ENCODE peak calls at places on chromosomes 16 and 17, in seven cellular contexts. W, T, P, K, C, Z and M are unnamed samples.

GRCh38 chr16:35314298-35314697 is 1854.9 kb downstream of the TP53TG3F start:
- DNase-seq in W (no peak), T (no peak), P (no peak), K (no peak), C (no peak), Z (no peak), M (no peak)

GRCh38 chr16:27113341-27113841 is 46.7 kb downstream of the C16orf82 start:
- DNase-seq in W (no peak), T (no peak), P (no peak), K (no peak), C (peak; percentile 15), Z (no peak), M (no peak)

GRCh38 chr17:8788998-8789397 is 10.2 kb downstream of the MFSD6L start:
- DNase-seq in W (no peak), T (no peak), P (no peak), K (no peak), C (no peak), Z (no peak), M (no peak)

GRCh38 chr17:46964315-46965265 is 14.5 kb downstream of the RPRML start:
- DNase-seq in W (peak; percentile 54), T (no peak), P (no peak), K (no peak), C (no peak), Z (no peak), M (no peak)

GRCh38 chr17:77036841-77037381 is 103.9 kb upstream of the SEC14L1 start:
- DNase-seq in W (peak; percentile 26), T (no peak), P (no peak), K (no peak), C (peak; percentile 6), Z (no peak), M (no peak)

GRCh38 chr17:73271078-73271477 is 9.4 kb upstream of the CPSF4L start:
- DNase-seq in W (no peak), T (no peak), P (no peak), K (no peak), C (no peak), Z (no peak), M (no peak)

GRCh38 chr16:87692756-87693155 is 73.0 kb downstream of the KLHDC4 start:
- DNase-seq in W (no peak), T (no peak), P (no peak), K (no peak), C (no peak), Z (no peak), M (no peak)

GRCh38 chr17:81509048-81509686 is 3.4 kb downstream of the ACTG1 start:
- DNase-seq in W (peak; percentile 59), T (no peak), P (no peak), K (no peak), C (no peak), Z (no peak), M (no peak)

GRCh38 chr17:62891659-62892058 is 74.4 kb upstream of the TANC2 start:
- DNase-seq in W (no peak), T (no peak), P (no peak), K (no peak), C (no peak), Z (no peak), M (no peak)

GRCh38 chr16:49652441-49653175 is 203.3 kb downstream of the ZNF423 start:
- DNase-seq in W (peak; percentile 84), T (no peak), P (no peak), K (peak; percentile 77), C (peak; percentile 11), Z (peak; percentile 77), M (no peak)

GRCh38 chr17:38560503-38561318 is 45.0 kb downstream of the SRCIN1 start:
- DNase-seq in W (peak; percentile 47), T (no peak), P (no peak), K (no peak), C (no peak), Z (no peak), M (no peak)

GRCh38 chr17:74325743-74326379 is at the start of gene KIF19:
- DNase-seq in W (peak; percentile 22), T (peak; percentile 44), P (no peak), K (no peak), C (peak; percentile 70), Z (no peak), M (peak; percentile 33)

GRCh38 chr16:85220125-85220839 is 108.0 kb upstream of the CIBAR2 start:
- DNase-seq in W (peak; percentile 84), T (no peak), P (peak; percentile 65), K (peak; percentile 79), C (peak; percentile 93), Z (peak; percentile 84), M (peak; percentile 57)

GRCh38 chr17:75816693-75817092 is 27.5 kb downstream of the UNC13D start:
- DNase-seq in W (no peak), T (no peak), P (no peak), K (no peak), C (no peak), Z (no peak), M (no peak)

GRCh38 chr16:83926726-83927397 is 26.2 kb upstream of the OSGIN1 start:
- DNase-seq in W (peak; percentile 66), T (peak; percentile 60), P (peak; percentile 67), K (peak; percentile 55), C (peak; percentile 85), Z (peak; percentile 81), M (peak; percentile 97)

GRCh38 chr16:52569296-52569695 is 22.4 kb upstream of the TOX3 start:
- DNase-seq in W (no peak), T (no peak), P (no peak), K (no peak), C (no peak), Z (no peak), M (no peak)

GRCh38 chr17:36117505-36118382 is 14.1 kb downstream of the CCL4 start:
- DNase-seq in W (no peak), T (no peak), P (no peak), K (no peak), C (no peak), Z (no peak), M (no peak)

GRCh38 chr17:10352866-10353265 is 19.9 kb downstream of the MYH13 start:
- DNase-seq in W (no peak), T (no peak), P (no peak), K (no peak), C (no peak), Z (no peak), M (no peak)

GRCh38 chr16:27787661-27788060 is 237.7 kb downstream of the KATNIP start:
- DNase-seq in W (no peak), T (no peak), P (no peak), K (no peak), C (no peak), Z (no peak), M (no peak)

GRCh38 chr16:28903344-28904042 is 21.5 kb downstream of the RABEP2 start:
- DNase-seq in W (no peak), T (no peak), P (no peak), K (no peak), C (no peak), Z (no peak), M (peak; percentile 72)

GRCh38 chr16:72847187-72848044 is 200.5 kb downstream of the ZFHX3 start:
- DNase-seq in W (peak; percentile 53), T (no peak), P (no peak), K (no peak), C (peak; percentile 50), Z (no peak), M (no peak)

GRCh38 chr17:28743243-28744103 is at the start of gene TRAF4:
- DNase-seq in W (peak; percentile 87), T (peak; percentile 73), P (peak; percentile 77), K (peak; percentile 73), C (peak; percentile 84), Z (peak; percentile 85), M (peak; percentile 84)

GRCh38 chr17:32943206-32943605 is 15.3 kb downstream of the TMEM98 start:
- DNase-seq in W (peak; percentile 50), T (no peak), P (no peak), K (no peak), C (peak; percentile 62), Z (no peak), M (no peak)
- H3K4me3 ChIP-seq in W (no peak overlapping the region), T (no peak overlapping the region), P (no peak overlapping the region), K (no peak overlapping the region), C (no peak overlapping the region), Z (no peak overlapping the region), M (no peak overlapping the region)

GRCh38 chr17:43039646-43040045 is 14.6 kb downstream of the RND2 start:
- DNase-seq in W (no peak), T (no peak), P (no peak), K (no peak), C (no peak), Z (no peak), M (no peak)

GRCh38 chr17:43044024-43044423 is 19.0 kb downstream of the RND2 start:
- DNase-seq in W (no peak), T (no peak), P (no peak), K (no peak), C (no peak), Z (no peak), M (no peak)

GRCh38 chr17:43040655-43041054 is 15.6 kb downstream of the RND2 start:
- DNase-seq in W (no peak), T (no peak), P (no peak), K (no peak), C (no peak), Z (no peak), M (no peak)

GRCh38 chr17:43043306-43043705 is 18.3 kb downstream of the RND2 start:
- DNase-seq in W (no peak), T (no peak), P (no peak), K (no peak), C (no peak), Z (no peak), M (no peak)

GRCh38 chr17:43042025-43042424 is 17.0 kb downstream of the RND2 start:
- DNase-seq in W (no peak), T (no peak), P (no peak), K (no peak), C (no peak), Z (no peak), M (no peak)
- H3K4me1 ChIP-seq in W (peaks cover 7% of the 10 kb centered on the region), T (no peaks in the 10 kb centered on the region), P (no peaks in the 10 kb centered on the region), K (no peaks in the 10 kb centered on the region), C (no peaks in the 10 kb centered on the region), Z (no peaks in the 10 kb centered on the region), M (no peaks in the 10 kb centered on the region)

GRCh38 chr16:89096042-89096717 is 2.5 kb downstream of the ACSF3 start:
- DNase-seq in W (no peak), T (no peak), P (no peak), K (no peak), C (no peak), Z (no peak), M (no peak)
- H3K4me3 ChIP-seq in W (no peak overlapping the region), T (peak overlapping the region; percentile 13), P (no peak overlapping the region), K (no peak overlapping the region), C (no peak overlapping the region), Z (no peak overlapping the region), M (no peak overlapping the region)

GRCh38 chr17:2398655-2399571 is 1.9 kb downstream of the MNT start:
- DNase-seq in W (peak; percentile 81), T (peak; percentile 58), P (peak; percentile 63), K (peak; percentile 69), C (peak; percentile 64), Z (peak; percentile 74), M (peak; percentile 93)

GRCh38 chr17:2398188-2398587 is 2.7 kb downstream of the MNT start:
- DNase-seq in W (no peak), T (no peak), P (no peak), K (no peak), C (no peak), Z (peak; percentile 36), M (no peak)

GRCh38 chr17:2396192-2396567 is 4.7 kb downstream of the MNT start:
- DNase-seq in W (no peak), T (no peak), P (no peak), K (no peak), C (no peak), Z (no peak), M (no peak)

GRCh38 chr17:2396568-2397246 is 4.2 kb downstream of the MNT start:
- DNase-seq in W (peak; percentile 99), T (peak; percentile 17), P (peak; percentile 89), K (peak; percentile 97), C (peak; percentile 96), Z (peak; percentile 98), M (peak; percentile 96)

GRCh38 chr17:2397247-2398171 is 3.4 kb downstream of the MNT start:
- DNase-seq in W (no peak), T (no peak), P (no peak), K (no peak), C (no peak), Z (peak; percentile 50), M (no peak)
- H3K4me1 ChIP-seq in W (peaks cover 45% of the 10 kb centered on the region), T (peaks cover 54% of the 10 kb centered on the region), P (peaks cover 44% of the 10 kb centered on the region), K (peaks cover 37% of the 10 kb centered on the region), C (peaks cover 50% of the 10 kb centered on the region), Z (no peaks in the 10 kb centered on the region), M (peaks cover 62% of the 10 kb centered on the region)